ENCODE peak calls at places on chromosome 17, in four cellular contexts. O is epithelial cell of esophagus, Z is dorsolateral prefrontal cortex, M is MG63. H is an unnamed sample.

GRCh38 chr17:76528156-76528527 is 9.4 kb downstream of the CYGB start:
- DNase-seq in O (no peak), Z (no peak), M (no peak), H (no peak)

GRCh38 chr17:42536372-42537155 is 523 bp downstream of the NAGLU start:
- DNase-seq in O (peak; percentile 56), Z (peak; percentile 82), M (peak; percentile 92), H (no peak)

GRCh38 chr17:8417806-8418205 is 17.9 kb upstream of the NDEL1 start:
- DNase-seq in O (peak; percentile 88), Z (no peak), M (no peak), H (no peak)

GRCh38 chr17:44280383-44280782 is 12.4 kb upstream of the SLC4A1 start:
- DNase-seq in O (no peak), Z (no peak), M (no peak), H (no peak)

GRCh38 chr17:6011241-6011640 is 58.9 kb upstream of the WSCD1 start:
- DNase-seq in O (no peak), Z (no peak), M (no peak), H (no peak)

GRCh38 chr17:29038511-29039300 is 4.2 kb upstream of the PIPOX start:
- DNase-seq in O (peak; percentile 61), Z (no peak), M (no peak), H (no peak)

GRCh38 chr17:70961341-70961740 is 792.0 kb downstream of the KCNJ2 start:
- DNase-seq in O (no peak), Z (no peak), M (peak; percentile 5), H (no peak)

GRCh38 chr17:72426948-72427760 is 306.3 kb downstream of the SOX9 start:
- DNase-seq in O (no peak), Z (no peak), M (no peak), H (no peak)

GRCh38 chr17:81253358-81254131 is 14.4 kb downstream of the NDUFAF8 start:
- DNase-seq in O (peak; percentile 40), Z (no peak), M (no peak), H (no peak)

DNA sequence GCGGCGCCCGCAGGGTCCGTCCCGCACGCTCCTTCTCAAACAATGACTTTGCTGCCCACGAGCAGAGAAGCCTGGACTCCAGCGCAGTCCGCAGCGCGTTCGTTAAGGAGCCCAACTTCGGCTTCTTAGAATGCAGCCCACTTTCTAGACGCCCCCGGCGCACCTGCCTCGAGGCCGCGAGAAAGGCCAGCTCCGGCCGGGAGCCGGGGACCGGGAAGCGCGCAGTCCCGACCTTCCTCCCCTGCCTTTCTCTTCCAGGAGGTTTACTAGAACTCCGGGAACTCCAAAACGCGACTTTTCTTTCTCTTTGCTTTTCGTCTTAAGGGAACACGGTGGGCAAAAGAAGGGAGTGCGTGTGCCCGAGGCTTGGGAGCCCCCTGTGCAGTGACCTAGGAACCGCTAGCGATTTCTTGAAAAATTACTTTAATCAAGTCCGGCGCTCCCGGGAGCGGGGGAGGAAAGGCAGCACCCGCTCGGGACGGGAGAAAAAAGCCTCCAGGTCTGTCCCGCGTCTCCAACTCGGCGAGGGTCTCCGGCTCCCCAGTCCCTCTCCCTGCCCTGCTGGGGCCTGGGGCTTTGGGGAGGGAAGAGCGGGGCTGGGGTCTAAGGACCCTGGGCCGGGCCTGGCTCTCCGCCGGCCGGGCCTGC is 2.6 kb downstream of the HNF1B start:
- DNase-seq in O (peak; percentile 10), Z (no peak), M (peak; percentile 36), H (no peak)
- H3K4me3 ChIP-seq in O (peak overlapping the region; percentile 32), Z (peak overlapping the region; percentile 45), M (peak overlapping the region; percentile 53), H (peak overlapping the region; percentile 88)

GRCh38 chr17:40340327-40340726 is 24.2 kb downstream of the GJD3 start:
- DNase-seq in O (no peak), Z (no peak), M (no peak), H (no peak)
- H3K4me3 ChIP-seq in O (no peak overlapping the region), Z (no peak overlapping the region), M (no peak overlapping the region), H (no peak overlapping the region)

GRCh38 chr17:39756376-39757079 is 18.8 kb downstream of the GRB7 start:
- DNase-seq in O (no peak), Z (no peak), M (no peak), H (no peak)
- H3K4me3 ChIP-seq in O (no peak overlapping the region), Z (no peak overlapping the region), M (no peak overlapping the region), H (no peak overlapping the region)

GRCh38 chr17:63820963-63821561 is 6.2 kb upstream of the PSMC5 start:
- DNase-seq in O (no peak), Z (no peak), M (no peak), H (no peak)
- H3K4me3 ChIP-seq in O (no peak overlapping the region), Z (no peak overlapping the region), M (no peak overlapping the region), H (no peak overlapping the region)

DNA sequence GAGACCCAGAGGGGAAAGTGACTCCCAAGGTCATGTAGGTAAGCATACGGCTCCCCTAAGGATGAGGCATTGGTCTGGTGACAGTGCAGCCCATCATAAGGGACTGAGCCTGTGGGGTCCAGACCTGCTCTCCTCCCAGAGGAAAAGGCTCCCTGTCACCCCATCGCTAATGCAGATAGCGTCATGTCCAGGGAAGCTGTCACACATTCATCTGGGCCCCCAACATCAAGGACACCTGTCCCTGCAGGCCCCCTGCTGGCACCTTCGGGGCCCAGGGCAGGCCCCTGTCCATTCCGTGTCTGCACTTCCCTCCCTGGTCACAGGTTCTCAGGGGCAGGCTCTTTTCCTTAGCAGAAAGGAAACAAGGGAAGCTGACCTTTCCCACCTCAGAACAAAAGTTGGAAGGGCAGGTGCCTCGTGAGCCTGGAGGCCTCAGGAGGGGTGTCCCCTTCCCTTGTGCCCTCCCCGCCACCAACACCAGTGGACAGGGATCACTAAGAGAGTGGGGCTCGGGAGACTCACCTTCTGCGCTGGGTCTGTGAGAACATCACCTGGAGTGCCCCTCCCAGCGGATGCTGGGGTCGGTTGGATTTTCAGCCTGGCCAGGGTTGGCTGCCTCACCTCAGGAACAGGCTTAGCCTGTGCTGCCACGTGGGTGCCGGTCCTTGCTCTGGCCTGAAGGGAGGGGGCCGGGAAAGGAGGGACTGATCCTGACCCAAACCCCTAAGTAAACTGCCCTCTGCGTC is 17.3 kb upstream of the LASP1NB start:
- DNase-seq in O (no peak), Z (no peak), M (no peak), H (no peak)
- H3K4me3 ChIP-seq in O (no peak overlapping the region), Z (no peak overlapping the region), M (no peak overlapping the region), H (no peak overlapping the region)

DNA sequence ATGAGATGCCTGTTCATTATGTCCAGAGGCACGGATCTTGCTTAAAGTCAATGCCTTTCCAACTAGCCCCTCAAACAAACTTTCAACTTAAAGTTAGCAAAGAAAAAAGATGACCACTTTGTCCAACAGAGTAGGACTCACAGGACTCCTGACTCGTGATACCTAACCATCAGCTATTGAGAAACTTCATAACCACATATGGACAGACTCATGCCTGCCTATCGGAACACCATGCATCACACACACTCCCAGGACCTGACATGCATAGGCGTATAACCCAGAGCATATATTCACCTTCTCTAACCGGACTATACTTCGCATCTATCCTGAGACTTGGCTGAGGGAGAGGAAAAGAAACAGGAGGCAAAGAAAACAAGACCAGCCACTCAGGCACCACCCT is 2.3 kb downstream of the PIP4K2B start:
- DNase-seq in O (peak; percentile 75), Z (no peak), M (no peak), H (no peak)
- H3K4me3 ChIP-seq in O (no peak overlapping the region), Z (peak overlapping the region; percentile 90), M (no peak overlapping the region), H (peak overlapping the region; percentile 83)